ENCODE peak calls at places on chromosomes 4 and X, in seven cellular contexts. S is stimulated activated effector memory CD8-positive, alpha-beta T cell treated with anti-CD3 and anti-CD28 coated beads, Interleukin-12 subunit alpha, Interleukin-12 subunit beta, amount 100 ng/mL, for 72 hours; J is progenitor cell of endocrine pancreas; M is activated gamma-delta T cell treated with anti-CD3 and anti-CD28 coated beads, Interleukin-2, amount 50 U/mL, for 16 hours; D is aorta; W is Right ventricle myocardium inferior; B is heart left ventricle. P is an unnamed sample.

GRCh38 chr4:183635333-183635732 is 23.7 kb downstream of the RWDD4 start:
- DNase-seq in S (no peak), B (no peak), W (no peak), M (no peak), D (no peak), J (no peak), P (no peak)

GRCh38 chrX:53685711-53686110 is 808 bp downstream of the HUWE1 start:
- DNase-seq in J (no peak), B (no peak), W (no peak), M (no peak), S (no peak), D (no peak), P (no peak)

GRCh38 chrX:10110316-10110932 is 46.4 kb upstream of the CLCN4 start:
- DNase-seq in B (no peak), D (no peak), W (no peak), M (no peak), S (no peak), J (no peak), P (no peak)

GRCh38 chrX:97751016-97751415 is 867.3 kb downstream of the RPA4 start:
- DNase-seq in S (no peak), J (no peak), D (no peak), B (no peak), W (no peak), M (no peak), P (no peak)

GRCh38 chrX:71652405-71652804 is 14.9 kb upstream of the LOC101059915 start:
- DNase-seq in S (peak), J (no peak), W (no peak), D (no peak), B (no peak), M (peak), P (peak)

GRCh38 chr4:55768291-55768690 is 51.3 kb upstream of the EXOC1L start:
- DNase-seq in D (no peak), J (no peak), M (no peak), B (no peak), W (no peak), S (no peak), P (no peak)

GRCh38 chrX:94695910-94696309 is 1021.9 kb downstream of the FAM133A start:
- DNase-seq in J (no peak), M (no peak), W (no peak), B (no peak), S (no peak), D (no peak), P (no peak)

GRCh38 chr4:8646296-8647093 is 53.9 kb downstream of the CPZ start:
- DNase-seq in J (no peak), B (no peak), W (no peak), D (no peak), M (no peak), S (no peak), P (no peak)

GRCh38 chr4:25776795-25777194 is 86.0 kb downstream of the SEL1L3 start:
- DNase-seq in W (no peak), S (no peak), D (no peak), M (no peak), J (no peak), B (no peak), P (no peak)

GRCh38 chr4:162683659-162684370 is 482.9 kb downstream of the NAF1 start:
- DNase-seq in W (no peak), S (no peak), B (no peak), J (no peak), D (no peak), M (no peak), P (peak)

GRCh38 chr4:114326358-114326757 is 272.2 kb upstream of the UGT8 start:
- DNase-seq in S (no peak), B (no peak), M (no peak), W (no peak), J (no peak), D (no peak), P (no peak)

GRCh38 chrX:55488268-55488558 is 1.4 kb downstream of the USP51 start:
- DNase-seq in S (no peak), D (no peak), M (no peak), W (no peak), J (no peak), B (no peak), P (no peak)

GRCh38 chrX:51837926-51838325 is 55.5 kb upstream of the MAGED1 start:
- DNase-seq in W (no peak), J (no peak), M (no peak), S (no peak), B (peak), D (no peak), P (no peak)

GRCh38 chrX:1152090-1152489 is 60.4 kb downstream of the CRLF2 start:
- DNase-seq in B (no peak), D (no peak), S (no peak), W (no peak), M (no peak), J (no peak), P (no peak)

GRCh38 chrX:107506596-107507031 is 57.2 kb downstream of the FRMPD3 start:
- DNase-seq in M (no peak), D (no peak), W (no peak), B (no peak), S (no peak), J (no peak), P (no peak)

GRCh38 chr4:138710297-138710696 is 305.3 kb upstream of the NOCT start:
- DNase-seq in W (no peak), D (no peak), M (no peak), J (no peak), S (no peak), B (no peak), P (no peak)

GRCh38 chr4:83282049-83282535 is 2.5 kb downstream of the COQ2 start:
- DNase-seq in S (peak), B (no peak), W (no peak), D (no peak), M (peak), J (peak), P (no peak)

GRCh38 chrX:10612215-10612614 is 8.2 kb downstream of the MID1 start:
- DNase-seq in M (no peak), S (no peak), D (no peak), J (no peak), B (no peak), W (no peak), P (no peak)

GRCh38 chrX:21943460-21944135 is 3.1 kb downstream of the SMS start:
- DNase-seq in S (no peak), B (no peak), D (no peak), W (no peak), J (no peak), M (no peak), P (peak)

GRCh38 chrX:71976753-71977152 is 66.1 kb downstream of the NHSL2 start:
- DNase-seq in B (no peak), J (no peak), D (no peak), M (no peak), S (no peak), W (no peak), P (no peak)

GRCh38 chrX:111615227-111615626 is 65.7 kb upstream of the ALG13 start:
- DNase-seq in D (no peak), B (no peak), S (no peak), W (no peak), M (no peak), J (no peak), P (no peak)

GRCh38 chr4:26161030-26161824 is 159.6 kb upstream of the RBPJ start:
- DNase-seq in W (no peak), S (no peak), B (no peak), D (no peak), M (no peak), J (no peak), P (no peak)

GRCh38 chr4:76948441-76949292 is 885 bp upstream of the SEPTIN11 start:
- DNase-seq in S (peak), M (peak), B (peak), W (peak), J (peak), D (peak), P (no peak)

GRCh38 chr4:182074842-182075241 is 168.4 kb upstream of the TENM3 start:
- DNase-seq in S (no peak), J (no peak), B (no peak), W (no peak), M (no peak), D (no peak), P (no peak)

GRCh38 chr4:139115226-139115625 is 61.8 kb downstream of the ELF2 start:
- DNase-seq in M (no peak), S (no peak), D (no peak), J (no peak), B (no peak), W (no peak), P (no peak)

GRCh38 chr4:112951362-112951962 is 98.0 kb upstream of the ANK2 start:
- DNase-seq in S (no peak), W (no peak), D (no peak), J (no peak), B (no peak), M (no peak), P (no peak)

GRCh38 chr4:77843628-77844027 is 19.0 kb upstream of the MRPL1 start:
- DNase-seq in M (no peak), W (no peak), B (no peak), J (no peak), D (no peak), S (no peak), P (no peak)

GRCh38 chr4:17010426-17011087 is 112.1 kb upstream of the LDB2 start:
- DNase-seq in M (no peak), J (no peak), B (no peak), W (no peak), S (no peak), D (no peak), P (no peak)

GRCh38 chr4:27318740-27319139 is 458.1 kb downstream of the STIM2 start:
- DNase-seq in B (no peak), S (no peak), M (no peak), D (no peak), J (no peak), W (no peak), P (no peak)

GRCh38 chr4:186701273-186701672 is 22.4 kb downstream of the FAT1 start:
- DNase-seq in D (peak), J (no peak), W (peak), S (no peak), B (peak), M (no peak), P (no peak)

P was measured in Panc1.